ENCODE peak calls at places on chromosomes 3 and 15, in nine cellular contexts. I is activated CD4-positive, alpha-beta T cell treated with anti-CD3 and anti-CD28 coated beads, Interleukin-2, amount 50 U/mL, for 24 hours; M is BJ; X is NCI-H460; R is iPS-NIHi11; V is progenitor cell of endocrine pancreas; J is heart left ventricle; E is head of caudate nucleus; G is GM04504. P is an unnamed sample.
A peak's percentile ranks its signal among the peaks of the same experiment; 100 is the strongest.

GRCh38 chr15:92886229-92886628 is 13.9 kb upstream of the CHD2 start:
- DNase-seq in I (no peak), M (no peak), X (no peak), R (no peak), V (no peak), J (no peak), E (no peak), G (no peak), P (no peak)

GRCh38 chr15:47485419-47485818 is 231.9 kb upstream of the SEMA6D start:
- DNase-seq in I (no peak), M (no peak), X (no peak), R (no peak), V (no peak), J (no peak), E (no peak), G (no peak), P (no peak)

GRCh38 chr3:129106866-129107565 is 14.6 kb downstream of the RAB43 start:
- DNase-seq in I (no peak), M (no peak), X (no peak), R (no peak), V (no peak), J (no peak), E (no peak), G (no peak), P (no peak)

GRCh38 chr3:151660890-151661289 is 72.8 kb upstream of the AADACL2 start:
- DNase-seq in I (no peak), M (no peak), X (no peak), R (no peak), V (no peak), J (no peak), E (no peak), G (no peak), P (no peak)

GRCh38 chr3:51968175-51968681 is 974 bp upstream of the PCBP4 start:
- DNase-seq in I (no peak), M (no peak), X (no peak), R (peak; percentile 52), V (peak; percentile 50), J (no peak), E (no peak), G (no peak), P (peak; percentile 75)

GRCh38 chr3:32484437-32484836 is 18.2 kb downstream of the CMTM6 start:
- DNase-seq in I (no peak), M (no peak), X (no peak), R (no peak), V (no peak), J (no peak), E (no peak), G (no peak), P (no peak)

GRCh38 chr15:40696228-40696627 is 1.3 kb downstream of the RAD51 start:
- DNase-seq in I (no peak), M (no peak), X (no peak), R (no peak), V (no peak), J (no peak), E (no peak), G (no peak), P (no peak)

GRCh38 chr15:96889734-96890480 is 559.4 kb downstream of the NR2F2 start:
- DNase-seq in I (no peak), M (no peak), X (no peak), R (no peak), V (no peak), J (no peak), E (no peak), G (no peak), P (no peak)

GRCh38 chr15:71790081-71790480 is 20.3 kb upstream of the NR2E3 start:
- DNase-seq in I (no peak), M (no peak), X (no peak), R (no peak), V (no peak), J (no peak), E (no peak), G (no peak), P (no peak)

P was measured in mesendoderm.